ENCODE peak calls at places on chromosomes 2 and 18, in six cellular contexts. One of them, this sample, is unnamed.
A peak's percentile ranks its signal among the peaks of the same experiment; 100 is the strongest.

GRCh38 chr2:238697193-238698191 is 150.4 kb upstream of the TWIST2 start:
- DNase-seq in right cardiac atrium: no peak
- DNase-seq in ovary: peak; percentile 45
- DNase-seq in kidney: peak; percentile 55
- DNase-seq in upper lobe of right lung: no peak
- DNase-seq in endodermal cell: no peak
- DNase-seq in this sample: no peak

GRCh38 chr2:117436697-117437096 is 377.8 kb upstream of the DDX18 start:
- DNase-seq in right cardiac atrium: no peak
- DNase-seq in ovary: no peak
- DNase-seq in kidney: no peak
- DNase-seq in upper lobe of right lung: no peak
- DNase-seq in endodermal cell: no peak
- DNase-seq in this sample: no peak

GRCh38 chr2:30306522-30306921 is 75.2 kb downstream of the LBH start:
- DNase-seq in right cardiac atrium: no peak
- DNase-seq in ovary: no peak
- DNase-seq in kidney: no peak
- DNase-seq in upper lobe of right lung: no peak
- DNase-seq in endodermal cell: no peak
- DNase-seq in this sample: no peak

GRCh38 chr18:35458677-35459441 is 38.9 kb downstream of the INO80C start:
- DNase-seq in right cardiac atrium: peak; percentile 83
- DNase-seq in ovary: no peak
- DNase-seq in kidney: peak; percentile 87
- DNase-seq in upper lobe of right lung: no peak
- DNase-seq in endodermal cell: peak; percentile 88
- DNase-seq in this sample: no peak

GRCh38 chr2:95707837-95708236 is 116.0 kb downstream of the TRIM43 start:
- DNase-seq in right cardiac atrium: no peak
- DNase-seq in ovary: no peak
- DNase-seq in kidney: no peak
- DNase-seq in upper lobe of right lung: no peak
- DNase-seq in endodermal cell: no peak
- DNase-seq in this sample: no peak

GRCh38 chr2:157874997-157875719 is 972 bp downstream of the ACVR1 start:
- DNase-seq in right cardiac atrium: peak; percentile 65
- DNase-seq in ovary: peak; percentile 42
- DNase-seq in kidney: peak; percentile 78
- DNase-seq in upper lobe of right lung: peak; percentile 70
- DNase-seq in endodermal cell: peak; percentile 77
- DNase-seq in this sample: no peak

GRCh38 chr2:174395284-174395968 is at the start of gene SCRN3:
- DNase-seq in right cardiac atrium: peak; percentile 85
- DNase-seq in ovary: peak; percentile 63
- DNase-seq in kidney: peak; percentile 93
- DNase-seq in upper lobe of right lung: peak; percentile 90
- DNase-seq in endodermal cell: peak; percentile 97
- DNase-seq in this sample: peak; percentile 79

GRCh38 chr18:22267697-22268096 is 98.3 kb downstream of the GATA6 start:
- DNase-seq in right cardiac atrium: peak; percentile 88
- DNase-seq in ovary: peak; percentile 58
- DNase-seq in kidney: no peak
- DNase-seq in upper lobe of right lung: no peak
- DNase-seq in endodermal cell: no peak
- DNase-seq in this sample: no peak

GRCh38 chr2:233186851-233187250 is 64.6 kb upstream of the ATG16L1 start:
- DNase-seq in right cardiac atrium: no peak
- DNase-seq in ovary: no peak
- DNase-seq in kidney: no peak
- DNase-seq in upper lobe of right lung: no peak
- DNase-seq in endodermal cell: no peak
- DNase-seq in this sample: no peak

GRCh38 chr2:3470856-3471737 is 48.2 kb downstream of the ADI1 start:
- DNase-seq in right cardiac atrium: peak; percentile 67
- DNase-seq in ovary: no peak
- DNase-seq in kidney: no peak
- DNase-seq in upper lobe of right lung: no peak
- DNase-seq in endodermal cell: no peak
- DNase-seq in this sample: no peak

GRCh38 chr2:20622296-20622686 is 28.6 kb downstream of the HS1BP3 start:
- DNase-seq in right cardiac atrium: peak; percentile 40
- DNase-seq in ovary: no peak
- DNase-seq in kidney: peak; percentile 47
- DNase-seq in upper lobe of right lung: peak; percentile 32
- DNase-seq in endodermal cell: peak; percentile 20
- DNase-seq in this sample: no peak

GRCh38 chr2:55137024-55137958 is 87.0 kb upstream of the RTN4 start:
- DNase-seq in right cardiac atrium: no peak
- DNase-seq in ovary: no peak
- DNase-seq in kidney: no peak
- DNase-seq in upper lobe of right lung: no peak
- DNase-seq in endodermal cell: no peak
- DNase-seq in this sample: no peak

GRCh38 chr18:12317664-12318333 is 9.8 kb downstream of the TUBB6 start:
- DNase-seq in right cardiac atrium: no peak
- DNase-seq in ovary: no peak
- DNase-seq in kidney: no peak
- DNase-seq in upper lobe of right lung: no peak
- DNase-seq in endodermal cell: peak; percentile 33
- DNase-seq in this sample: no peak

GRCh38 chr2:97067279-97068004 is 27.2 kb downstream of the FAHD2B start:
- DNase-seq in right cardiac atrium: no peak
- DNase-seq in ovary: no peak
- DNase-seq in kidney: no peak
- DNase-seq in upper lobe of right lung: no peak
- DNase-seq in endodermal cell: no peak
- DNase-seq in this sample: no peak

GRCh38 chr2:56291711-56292110 is 107.9 kb downstream of the CCDC85A start:
- DNase-seq in right cardiac atrium: no peak
- DNase-seq in ovary: no peak
- DNase-seq in kidney: no peak
- DNase-seq in upper lobe of right lung: no peak
- DNase-seq in endodermal cell: no peak
- DNase-seq in this sample: no peak

GRCh38 chr18:2855560-2856350 is 8.9 kb downstream of the EMILIN2 start:
- DNase-seq in right cardiac atrium: no peak
- DNase-seq in ovary: no peak
- DNase-seq in kidney: no peak
- DNase-seq in upper lobe of right lung: no peak
- DNase-seq in endodermal cell: no peak
- DNase-seq in this sample: no peak

GRCh38 chr2:132943829-132944228 is 273.8 kb upstream of the LYPD1 start:
- DNase-seq in right cardiac atrium: no peak
- DNase-seq in ovary: no peak
- DNase-seq in kidney: no peak
- DNase-seq in upper lobe of right lung: no peak
- DNase-seq in endodermal cell: no peak
- DNase-seq in this sample: no peak

GRCh38 chr18:59792353-59792752 is 95.1 kb upstream of the CCBE1 start:
- DNase-seq in right cardiac atrium: no peak
- DNase-seq in ovary: no peak
- DNase-seq in kidney: no peak
- DNase-seq in upper lobe of right lung: no peak
- DNase-seq in endodermal cell: no peak
- DNase-seq in this sample: no peak

GRCh38 chr18:59783138-59783537 is 85.9 kb upstream of the CCBE1 start:
- DNase-seq in right cardiac atrium: no peak
- DNase-seq in ovary: no peak
- DNase-seq in kidney: no peak
- DNase-seq in upper lobe of right lung: no peak
- DNase-seq in endodermal cell: peak; percentile 85
- DNase-seq in this sample: peak; percentile 21

GRCh38 chr18:59784694-59785093 is 87.5 kb upstream of the CCBE1 start:
- DNase-seq in right cardiac atrium: no peak
- DNase-seq in ovary: no peak
- DNase-seq in kidney: no peak
- DNase-seq in upper lobe of right lung: no peak
- DNase-seq in endodermal cell: no peak
- DNase-seq in this sample: no peak

GRCh38 chr18:59787998-59788875 is 91.0 kb upstream of the CCBE1 start:
- DNase-seq in right cardiac atrium: no peak
- DNase-seq in ovary: no peak
- DNase-seq in kidney: no peak
- DNase-seq in upper lobe of right lung: no peak
- DNase-seq in endodermal cell: peak; percentile 66
- DNase-seq in this sample: no peak
- H3K4me3 ChIP-seq in right cardiac atrium: no peak overlapping the region
- H3K4me3 ChIP-seq in ovary: no peak overlapping the region
- H3K4me3 ChIP-seq in kidney: no peak overlapping the region
- H3K4me3 ChIP-seq in upper lobe of right lung: no peak overlapping the region
- H3K4me3 ChIP-seq in endodermal cell: no peak overlapping the region
- H3K4me3 ChIP-seq in this sample: no peak overlapping the region

DNA sequence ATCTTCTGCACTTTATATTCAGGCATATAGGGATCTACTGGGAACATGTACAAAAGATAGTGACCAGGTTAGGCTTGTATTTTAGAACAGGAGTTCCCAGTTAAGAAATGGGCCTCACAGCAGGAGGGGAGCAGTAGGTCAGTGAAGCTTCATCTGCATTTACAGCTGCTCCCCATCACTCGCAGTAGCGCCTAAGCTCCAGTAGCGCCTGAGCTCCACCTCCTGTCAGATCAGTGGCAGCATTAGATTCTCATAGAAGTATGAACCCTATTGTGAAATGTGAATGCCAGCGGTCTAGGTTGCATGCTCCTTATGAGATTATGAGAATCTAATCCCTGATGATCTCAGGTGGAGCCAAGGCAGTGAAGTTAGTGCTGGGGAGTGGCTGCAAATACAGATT is 224.4 kb upstream of the CYRIA start:
- DNase-seq in right cardiac atrium: no peak
- DNase-seq in ovary: no peak
- DNase-seq in kidney: no peak
- DNase-seq in upper lobe of right lung: no peak
- DNase-seq in endodermal cell: peak; percentile 72
- DNase-seq in this sample: no peak
- H3K4me3 ChIP-seq in right cardiac atrium: no peak overlapping the region
- H3K4me3 ChIP-seq in ovary: no peak overlapping the region
- H3K4me3 ChIP-seq in kidney: no peak overlapping the region
- H3K4me3 ChIP-seq in upper lobe of right lung: no peak overlapping the region
- H3K4me3 ChIP-seq in endodermal cell: no peak overlapping the region
- H3K4me3 ChIP-seq in this sample: no peak overlapping the region

GRCh38 chr2:162750033-162750432 is 88.5 kb downstream of the KCNH7 start:
- DNase-seq in right cardiac atrium: no peak
- DNase-seq in ovary: no peak
- DNase-seq in kidney: no peak
- DNase-seq in upper lobe of right lung: no peak
- DNase-seq in endodermal cell: no peak
- DNase-seq in this sample: no peak
- H3K4me3 ChIP-seq in right cardiac atrium: no peak overlapping the region
- H3K4me3 ChIP-seq in ovary: no peak overlapping the region
- H3K4me3 ChIP-seq in kidney: no peak overlapping the region
- H3K4me3 ChIP-seq in upper lobe of right lung: no peak overlapping the region
- H3K4me3 ChIP-seq in endodermal cell: no peak overlapping the region
- H3K4me3 ChIP-seq in this sample: no peak overlapping the region

GRCh38 chr18:55265916-55266488 is 306.7 kb upstream of the CCDC68 start:
- DNase-seq in right cardiac atrium: no peak
- DNase-seq in ovary: no peak
- DNase-seq in kidney: no peak
- DNase-seq in upper lobe of right lung: no peak
- DNase-seq in endodermal cell: no peak
- DNase-seq in this sample: no peak
- H3K4me3 ChIP-seq in right cardiac atrium: no peak overlapping the region
- H3K4me3 ChIP-seq in ovary: no peak overlapping the region
- H3K4me3 ChIP-seq in kidney: no peak overlapping the region
- H3K4me3 ChIP-seq in upper lobe of right lung: no peak overlapping the region
- H3K4me3 ChIP-seq in endodermal cell: no peak overlapping the region
- H3K4me3 ChIP-seq in this sample: no peak overlapping the region

DNA sequence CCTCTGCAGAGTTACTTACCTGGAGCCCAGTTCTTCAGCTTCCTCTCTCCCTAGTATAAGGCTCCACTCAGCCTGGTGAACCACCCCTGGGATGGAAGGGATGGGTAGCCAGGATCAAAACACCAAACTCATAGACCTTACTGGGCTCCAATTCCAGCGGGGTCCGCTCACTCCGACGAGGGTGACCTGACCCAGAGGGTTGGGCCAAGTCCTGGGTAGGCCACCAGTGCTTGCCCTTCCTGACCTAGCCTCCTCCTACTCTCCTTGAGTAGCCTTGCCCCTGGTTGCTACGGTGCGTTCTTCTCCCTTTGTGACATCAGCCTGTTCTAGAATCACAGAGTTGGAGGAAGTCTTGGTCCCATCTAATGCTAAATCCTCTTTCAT is 513 bp upstream of the STAT4 start:
- DNase-seq in right cardiac atrium: no peak
- DNase-seq in ovary: no peak
- DNase-seq in kidney: peak; percentile 63
- DNase-seq in upper lobe of right lung: no peak
- DNase-seq in endodermal cell: no peak
- DNase-seq in this sample: no peak
- H3K4me3 ChIP-seq in right cardiac atrium: peak overlapping the region; percentile 60
- H3K4me3 ChIP-seq in ovary: no peak overlapping the region
- H3K4me3 ChIP-seq in kidney: peak overlapping the region; percentile 79
- H3K4me3 ChIP-seq in upper lobe of right lung: peak overlapping the region; percentile 62
- H3K4me3 ChIP-seq in endodermal cell: peak overlapping the region; percentile 83
- H3K4me3 ChIP-seq in this sample: peak overlapping the region; percentile 65